ENCODE peak calls at places on chromosome 11, in four cellular contexts. I is A549; Y is frontal cortex; A is activated CD8-positive, alpha-beta memory T cell treated with anti-CD3 and anti-CD28 coated beads, Interleukin-2, amount 50 U/mL, for 4 hours. E is an unnamed sample.

GRCh38 chr11:13772223-13773046 is 104.0 kb downstream of the FAR1 start:
- DNase-seq in I (peak), Y (no peak), A (no peak), E (peak)

GRCh38 chr11:67111261-67111660 is 7.8 kb upstream of the KDM2A start:
- DNase-seq in I (no peak), Y (no peak), A (no peak), E (no peak)

GRCh38 chr11:14974723-14975587 is 2.8 kb upstream of the CALCA start:
- DNase-seq in I (peak), Y (no peak), A (peak), E (peak)

GRCh38 chr11:28727254-28727653 is 619.1 kb downstream of the METTL15 start:
- DNase-seq in I (no peak), Y (no peak), A (no peak), E (no peak)

GRCh38 chr11:34044664-34045485 is 6.7 kb upstream of the CAPRIN1 start:
- DNase-seq in I (peak), Y (no peak), A (no peak), E (peak)

GRCh38 chr11:118304227-118304808 is at the start of gene CD3E:
- DNase-seq in I (no peak), Y (no peak), A (peak), E (no peak)

GRCh38 chr11:70420008-70420464 is 21.7 kb downstream of the CTTN start:
- DNase-seq in I (no peak), Y (no peak), A (no peak), E (no peak)

GRCh38 chr11:112881461-112881860 is 79.8 kb upstream of the NCAM1 start:
- DNase-seq in I (peak), Y (peak), A (no peak), E (peak)

GRCh38 chr11:120929090-120929489 is 94.8 kb upstream of the TBCEL start:
- DNase-seq in I (no peak), Y (no peak), A (no peak), E (no peak)

GRCh38 chr11:88861618-88862017 is 204.2 kb downstream of the GRM5 start:
- DNase-seq in I (no peak), Y (no peak), A (no peak), E (no peak)

GRCh38 chr11:61102667-61103491 is 590 bp downstream of the CD5 start:
- DNase-seq in I (no peak), Y (no peak), A (no peak), E (no peak)

GRCh38 chr11:1739576-1739975 is 10.8 kb downstream of the IFITM10 start:
- DNase-seq in I (no peak), Y (no peak), A (no peak), E (no peak)

GRCh38 chr11:113161671-113162589 is 152.5 kb upstream of the TTC12 start:
- DNase-seq in I (no peak), Y (no peak), A (no peak), E (no peak)

GRCh38 chr11:16191852-16192240 is 164.5 kb downstream of the SOX6 start:
- DNase-seq in I (no peak), Y (no peak), A (no peak), E (no peak)

GRCh38 chr11:62542750-62543567 is 3.6 kb downstream of the AHNAK start:
- DNase-seq in I (peak), Y (peak), A (peak), E (peak)

GRCh38 chr11:131356201-131356600 is 14.2 kb upstream of the NTM start:
- DNase-seq in I (no peak), Y (no peak), A (no peak), E (no peak)

GRCh38 chr11:2298795-2299747 is 2.6 kb downstream of the C11orf21 start:
- DNase-seq in I (peak), Y (no peak), A (peak), E (peak)

GRCh38 chr11:66929753-66930152 is 28.4 kb downstream of the PC start:
- DNase-seq in I (no peak), Y (no peak), A (no peak), E (no peak)

E was measured in SW480.